ENCODE peak calls at places on chromosomes 1 and 21, in five cellular contexts. One of them, this sample, is unnamed.

GRCh38 chr1:235442788-235443429 is 61.3 kb downstream of the B3GALNT2 start:
- DNase-seq in CD8-positive, alpha-beta T cell: no peak
- DNase-seq in uterus: no peak
- DNase-seq in colonic mucosa: no peak
- DNase-seq in breast epithelium: no peak
- DNase-seq in this sample: no peak

GRCh38 chr1:154838988-154839387 is 31.1 kb downstream of the KCNN3 start:
- DNase-seq in colonic mucosa: no peak
- DNase-seq in CD8-positive, alpha-beta T cell: no peak
- DNase-seq in breast epithelium: no peak
- DNase-seq in uterus: no peak
- DNase-seq in this sample: no peak

GRCh38 chr1:16145988-16146887 is 9.6 kb downstream of the EPHA2 start:
- DNase-seq in colonic mucosa: peak; percentile 50
- DNase-seq in breast epithelium: peak; percentile 67
- DNase-seq in CD8-positive, alpha-beta T cell: no peak
- DNase-seq in uterus: peak; percentile 95
- DNase-seq in this sample: no peak

GRCh38 chr1:204858381-204858821 is 12.3 kb upstream of the NFASC start:
- DNase-seq in colonic mucosa: no peak
- DNase-seq in breast epithelium: no peak
- DNase-seq in CD8-positive, alpha-beta T cell: no peak
- DNase-seq in uterus: no peak
- DNase-seq in this sample: no peak

GRCh38 chr1:155052412-155053400 is 1.6 kb downstream of the ADAM15 start:
- DNase-seq in colonic mucosa: peak; percentile 59
- DNase-seq in CD8-positive, alpha-beta T cell: peak; percentile 39
- DNase-seq in breast epithelium: no peak
- DNase-seq in uterus: peak; percentile 62
- DNase-seq in this sample: peak; percentile 72

GRCh38 chr1:53449026-53449425 is 10.2 kb upstream of the DMRTB1 start:
- DNase-seq in uterus: no peak
- DNase-seq in CD8-positive, alpha-beta T cell: no peak
- DNase-seq in colonic mucosa: no peak
- DNase-seq in breast epithelium: no peak
- DNase-seq in this sample: no peak

GRCh38 chr1:58597076-58597475 is 20.0 kb upstream of the TACSTD2 start:
- DNase-seq in CD8-positive, alpha-beta T cell: no peak
- DNase-seq in colonic mucosa: no peak
- DNase-seq in breast epithelium: no peak
- DNase-seq in uterus: no peak
- DNase-seq in this sample: no peak

GRCh38 chr1:48697066-48697707 is 79.5 kb downstream of the BEND5 start:
- DNase-seq in colonic mucosa: peak; percentile 66
- DNase-seq in CD8-positive, alpha-beta T cell: peak; percentile 42
- DNase-seq in uterus: peak; percentile 21
- DNase-seq in breast epithelium: peak; percentile 67
- DNase-seq in this sample: peak; percentile 62

GRCh38 chr1:222979561-222979960 is 163.5 kb downstream of the TLR5 start:
- DNase-seq in uterus: no peak
- DNase-seq in breast epithelium: no peak
- DNase-seq in CD8-positive, alpha-beta T cell: no peak
- DNase-seq in colonic mucosa: no peak
- DNase-seq in this sample: no peak

GRCh38 chr1:31135973-31136600 is 70.6 kb upstream of the PUM1 start:
- DNase-seq in CD8-positive, alpha-beta T cell: no peak
- DNase-seq in colonic mucosa: no peak
- DNase-seq in uterus: no peak
- DNase-seq in breast epithelium: no peak
- DNase-seq in this sample: no peak

GRCh38 chr1:236140705-236141446 is 1.5 kb upstream of the GPR137B start:
- DNase-seq in CD8-positive, alpha-beta T cell: no peak
- DNase-seq in uterus: no peak
- DNase-seq in breast epithelium: no peak
- DNase-seq in colonic mucosa: peak; percentile 41
- DNase-seq in this sample: no peak

GRCh38 chr1:170660874-170661645 is 2.9 kb upstream of the PRRX1 start:
- DNase-seq in breast epithelium: no peak
- DNase-seq in CD8-positive, alpha-beta T cell: no peak
- DNase-seq in uterus: peak; percentile 50
- DNase-seq in colonic mucosa: no peak
- DNase-seq in this sample: no peak

GRCh38 chr1:218298398-218298797 is 13.3 kb downstream of the RRP15 start:
- DNase-seq in CD8-positive, alpha-beta T cell: no peak
- DNase-seq in colonic mucosa: no peak
- DNase-seq in breast epithelium: no peak
- DNase-seq in uterus: no peak
- DNase-seq in this sample: no peak

GRCh38 chr1:154427173-154428139 is 22.3 kb downstream of the IL6R start:
- DNase-seq in breast epithelium: no peak
- DNase-seq in uterus: peak; percentile 84
- DNase-seq in colonic mucosa: peak; percentile 83
- DNase-seq in CD8-positive, alpha-beta T cell: no peak
- DNase-seq in this sample: peak; percentile 98

GRCh38 chr1:3785458-3786157 is 10.7 kb downstream of the LRRC47 start:
- DNase-seq in uterus: no peak
- DNase-seq in colonic mucosa: peak; percentile 44
- DNase-seq in breast epithelium: no peak
- DNase-seq in CD8-positive, alpha-beta T cell: no peak
- DNase-seq in this sample: peak; percentile 54

GRCh38 chr1:25145775-25146381 is 86.4 kb downstream of the SYF2 start:
- DNase-seq in CD8-positive, alpha-beta T cell: no peak
- DNase-seq in uterus: no peak
- DNase-seq in colonic mucosa: no peak
- DNase-seq in breast epithelium: no peak
- DNase-seq in this sample: no peak

GRCh38 chr1:174219606-174220370 is 60.5 kb downstream of the RABGAP1L start:
- DNase-seq in colonic mucosa: no peak
- DNase-seq in uterus: no peak
- DNase-seq in breast epithelium: no peak
- DNase-seq in CD8-positive, alpha-beta T cell: no peak
- DNase-seq in this sample: no peak

GRCh38 chr1:105608713-105609112 is 1447.8 kb upstream of the PRMT6 start:
- DNase-seq in colonic mucosa: no peak
- DNase-seq in breast epithelium: no peak
- DNase-seq in CD8-positive, alpha-beta T cell: no peak
- DNase-seq in uterus: no peak
- DNase-seq in this sample: no peak

GRCh38 chr21:45255381-45256020 is 32.2 kb downstream of the POFUT2 start:
- DNase-seq in breast epithelium: no peak
- DNase-seq in CD8-positive, alpha-beta T cell: no peak
- DNase-seq in colonic mucosa: peak; percentile 32
- DNase-seq in uterus: no peak
- DNase-seq in this sample: peak; percentile 78

GRCh38 chr1:216005916-216006315 is 417.3 kb downstream of the USH2A start:
- DNase-seq in breast epithelium: no peak
- DNase-seq in CD8-positive, alpha-beta T cell: no peak
- DNase-seq in uterus: no peak
- DNase-seq in colonic mucosa: no peak
- DNase-seq in this sample: no peak

GRCh38 chr21:14918542-14918941 is 146.3 kb downstream of the NRIP1 start:
- DNase-seq in CD8-positive, alpha-beta T cell: no peak
- DNase-seq in colonic mucosa: no peak
- DNase-seq in uterus: no peak
- DNase-seq in breast epithelium: no peak
- DNase-seq in this sample: no peak

GRCh38 chr1:200146100-200146499 is 118.6 kb downstream of the NR5A2 start:
- DNase-seq in colonic mucosa: no peak
- DNase-seq in breast epithelium: no peak
- DNase-seq in uterus: no peak
- DNase-seq in CD8-positive, alpha-beta T cell: no peak
- DNase-seq in this sample: no peak

GRCh38 chr1:87880098-87880746 is 551.5 kb downstream of the LMO4 start:
- DNase-seq in breast epithelium: no peak
- DNase-seq in colonic mucosa: no peak
- DNase-seq in uterus: no peak
- DNase-seq in CD8-positive, alpha-beta T cell: no peak
- DNase-seq in this sample: no peak

GRCh38 chr1:59596432-59596831 is 218.3 kb upstream of the HOOK1 start:
- DNase-seq in CD8-positive, alpha-beta T cell: no peak
- DNase-seq in colonic mucosa: no peak
- DNase-seq in uterus: peak; percentile 46
- DNase-seq in breast epithelium: no peak
- DNase-seq in this sample: no peak

GRCh38 chr1:75554870-75555269 is 56.0 kb downstream of the SLC44A5 start:
- DNase-seq in CD8-positive, alpha-beta T cell: no peak
- DNase-seq in breast epithelium: no peak
- DNase-seq in uterus: no peak
- DNase-seq in colonic mucosa: no peak
- DNase-seq in this sample: no peak

GRCh38 chr1:75548721-75549480 is 62.0 kb downstream of the SLC44A5 start:
- DNase-seq in colonic mucosa: no peak
- DNase-seq in breast epithelium: no peak
- DNase-seq in uterus: no peak
- DNase-seq in CD8-positive, alpha-beta T cell: no peak
- DNase-seq in this sample: no peak

DNA sequence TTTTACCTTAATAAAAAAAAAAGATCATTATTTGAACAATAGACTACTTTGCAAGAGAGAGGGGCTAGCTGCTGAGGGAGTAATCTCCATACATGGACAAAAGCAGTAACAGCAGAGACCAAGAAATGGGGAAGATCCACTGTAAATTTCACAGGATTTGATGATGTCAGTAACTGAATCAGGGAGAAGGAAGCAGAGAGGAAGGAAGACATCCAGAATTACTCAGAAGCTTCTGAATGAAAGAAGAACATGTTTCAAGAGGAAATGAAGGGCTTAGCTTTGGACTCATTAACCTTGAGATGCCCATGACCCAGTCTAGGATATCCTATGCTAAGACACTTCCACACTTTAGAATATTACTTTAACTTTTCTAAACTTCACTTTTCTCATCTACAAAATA is 60.4 kb downstream of the SLC44A5 start:
- DNase-seq in breast epithelium: no peak
- DNase-seq in CD8-positive, alpha-beta T cell: no peak
- DNase-seq in uterus: no peak
- DNase-seq in colonic mucosa: no peak
- DNase-seq in this sample: no peak
- H3K27ac ChIP-seq in breast epithelium: no peak overlapping the region
- H3K27ac ChIP-seq in CD8-positive, alpha-beta T cell: no peak overlapping the region
- H3K27ac ChIP-seq in uterus: no peak overlapping the region
- H3K27ac ChIP-seq in colonic mucosa: no peak overlapping the region
- H3K27ac ChIP-seq in this sample: no peak overlapping the region

GRCh38 chr1:180156631-180157091 is 2.0 kb downstream of the QSOX1 start:
- DNase-seq in breast epithelium: no peak
- DNase-seq in colonic mucosa: no peak
- DNase-seq in uterus: no peak
- DNase-seq in CD8-positive, alpha-beta T cell: no peak
- DNase-seq in this sample: peak; percentile 40
- H3K27ac ChIP-seq in breast epithelium: no peak overlapping the region
- H3K27ac ChIP-seq in colonic mucosa: peak overlapping the region; percentile 88
- H3K27ac ChIP-seq in uterus: no peak overlapping the region
- H3K27ac ChIP-seq in CD8-positive, alpha-beta T cell: no peak overlapping the region
- H3K27ac ChIP-seq in this sample: peak overlapping the region; percentile 90

GRCh38 chr1:37306871-37307270 is 167.5 kb upstream of the ZC3H12A start:
- DNase-seq in colonic mucosa: no peak
- DNase-seq in uterus: no peak
- DNase-seq in CD8-positive, alpha-beta T cell: no peak
- DNase-seq in breast epithelium: no peak
- DNase-seq in this sample: no peak
- H3K27ac ChIP-seq in colonic mucosa: no peak overlapping the region
- H3K27ac ChIP-seq in uterus: no peak overlapping the region
- H3K27ac ChIP-seq in CD8-positive, alpha-beta T cell: no peak overlapping the region
- H3K27ac ChIP-seq in breast epithelium: no peak overlapping the region
- H3K27ac ChIP-seq in this sample: no peak overlapping the region

GRCh38 chr1:24010650-24011049 is 30.5 kb upstream of the SRSF10 start:
- DNase-seq in uterus: no peak
- DNase-seq in breast epithelium: no peak
- DNase-seq in CD8-positive, alpha-beta T cell: no peak
- DNase-seq in colonic mucosa: no peak
- DNase-seq in this sample: peak; percentile 44
- H3K27ac ChIP-seq in uterus: no peak overlapping the region
- H3K27ac ChIP-seq in breast epithelium: peak overlapping the region; percentile 25
- H3K27ac ChIP-seq in CD8-positive, alpha-beta T cell: no peak overlapping the region
- H3K27ac ChIP-seq in colonic mucosa: peak overlapping the region; percentile 27
- H3K27ac ChIP-seq in this sample: peak overlapping the region; percentile 50

GRCh38 chr1:37533317-37534093 is 18.9 kb upstream of the MEAF6 start:
- DNase-seq in uterus: no peak
- DNase-seq in breast epithelium: no peak
- DNase-seq in CD8-positive, alpha-beta T cell: no peak
- DNase-seq in colonic mucosa: no peak
- DNase-seq in this sample: no peak
- H3K27ac ChIP-seq in uterus: no peak overlapping the region
- H3K27ac ChIP-seq in breast epithelium: peak overlapping the region; percentile 86
- H3K27ac ChIP-seq in CD8-positive, alpha-beta T cell: no peak overlapping the region
- H3K27ac ChIP-seq in colonic mucosa: no peak overlapping the region
- H3K27ac ChIP-seq in this sample: no peak overlapping the region

This sample was measured in small intestine.